ENCODE peak calls at places on chromosomes 4 and X, in seven cellular contexts. A, H, Y, U, T, J and E are unnamed samples.

GRCh38 chr4:7353046-7353790 is 81.5 kb downstream of the PSAPL1 start:
- DNase-seq in A (no peak), H (no peak), Y (no peak), U (no peak), T (no peak), J (no peak), E (no peak)

GRCh38 chr4:137572647-137573046 is 40.4 kb upstream of the PCDH18 start:
- DNase-seq in A (no peak), H (no peak), Y (no peak), U (no peak), T (no peak), J (no peak), E (no peak)

GRCh38 chr4:11650801-11651596 is 222.3 kb upstream of the HS3ST1 start:
- DNase-seq in A (peak; percentile 41), H (no peak), Y (no peak), U (peak; percentile 50), T (no peak), J (peak; percentile 96), E (peak; percentile 15)

GRCh38 chrX:106875151-106875550 is 28.0 kb downstream of the RIPPLY1 start:
- DNase-seq in A (no peak), H (no peak), Y (no peak), U (no peak), T (no peak), J (no peak), E (no peak)

GRCh38 chr4:40514409-40515025 is 115.1 kb downstream of the RBM47 start:
- DNase-seq in A (peak; percentile 39), H (no peak), Y (no peak), U (peak; percentile 55), T (no peak), J (no peak), E (peak; percentile 75)

GRCh38 chr4:115852767-115853091 is 739.3 kb upstream of the NDST4 start:
- DNase-seq in A (no peak), H (no peak), Y (no peak), U (no peak), T (no peak), J (no peak), E (no peak)

GRCh38 chr4:184359905-184360304 is 114.4 kb downstream of the IRF2 start:
- DNase-seq in A (no peak), H (no peak), Y (no peak), U (no peak), T (no peak), J (no peak), E (no peak)

GRCh38 chrX:386768-387575 is at the start of gene PPP2R3B:
- DNase-seq in A (peak; percentile 99), H (peak; percentile 100), Y (peak; percentile 99), U (peak; percentile 95), T (peak; percentile 99), J (peak; percentile 91), E (peak; percentile 99)

GRCh38 chr4:166924456-166924855 is 309.8 kb downstream of the SPOCK3 start:
- DNase-seq in A (peak; percentile 20), H (no peak), Y (no peak), U (peak; percentile 80), T (no peak), J (no peak), E (no peak)

DNA sequence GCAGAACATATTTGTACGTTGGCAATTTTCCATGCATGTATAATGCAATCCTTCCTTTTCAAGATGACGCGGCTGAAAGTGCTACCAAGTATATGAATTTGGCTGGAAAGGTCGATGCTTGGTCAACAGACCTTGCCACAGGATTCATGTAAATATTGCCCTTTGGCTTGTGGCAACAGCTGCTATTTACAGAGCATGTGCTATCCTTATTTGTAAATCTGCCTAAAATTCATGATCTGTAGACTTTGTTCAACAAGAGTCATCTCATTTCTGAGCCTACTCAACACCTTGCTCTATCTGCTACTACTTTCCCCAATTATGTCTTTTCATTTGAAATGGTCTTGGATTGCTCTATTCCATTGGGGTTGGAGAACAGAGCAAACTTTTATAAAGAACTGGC is 1.9 kb upstream of the SMARCA1 start:
- DNase-seq in A (peak; percentile 51), H (no peak), Y (no peak), U (peak; percentile 5), T (no peak), J (no peak), E (no peak)
- H3K4me1 ChIP-seq in A (peaks cover 28% of the 10 kb centered on the region), H (no peaks in the 10 kb centered on the region), Y (peaks cover 10% of the 10 kb centered on the region), U (no peaks in the 10 kb centered on the region), T (no peaks in the 10 kb centered on the region), J (peaks cover 7% of the 10 kb centered on the region), E (no peaks in the 10 kb centered on the region)

GRCh38 chr4:2484169-2484568 is 15.3 kb downstream of the RNF4 start:
- DNase-seq in A (no peak), H (no peak), Y (no peak), U (no peak), T (no peak), J (no peak), E (no peak)

GRCh38 chr4:2480649-2481048 is 11.7 kb downstream of the RNF4 start:
- DNase-seq in A (no peak), H (no peak), Y (no peak), U (no peak), T (no peak), J (no peak), E (no peak)

GRCh38 chr4:2483237-2483636 is 14.3 kb downstream of the RNF4 start:
- DNase-seq in A (no peak), H (no peak), Y (no peak), U (no peak), T (no peak), J (no peak), E (no peak)

GRCh38 chr4:2482693-2483092 is 13.8 kb downstream of the RNF4 start:
- DNase-seq in A (no peak), H (no peak), Y (peak; percentile 58), U (no peak), T (no peak), J (no peak), E (no peak)

GRCh38 chr4:2482192-2482591 is 13.3 kb downstream of the RNF4 start:
- DNase-seq in A (no peak), H (no peak), Y (no peak), U (no peak), T (no peak), J (no peak), E (no peak)
- H3K4me1 ChIP-seq in A (peaks cover 7% of the 10 kb centered on the region), H (peaks cover 81% of the 10 kb centered on the region), Y (peaks cover 99% of the 10 kb centered on the region), U (no peaks in the 10 kb centered on the region), T (peaks cover 30% of the 10 kb centered on the region), J (no peaks in the 10 kb centered on the region), E (peaks cover 47% of the 10 kb centered on the region)

DNA sequence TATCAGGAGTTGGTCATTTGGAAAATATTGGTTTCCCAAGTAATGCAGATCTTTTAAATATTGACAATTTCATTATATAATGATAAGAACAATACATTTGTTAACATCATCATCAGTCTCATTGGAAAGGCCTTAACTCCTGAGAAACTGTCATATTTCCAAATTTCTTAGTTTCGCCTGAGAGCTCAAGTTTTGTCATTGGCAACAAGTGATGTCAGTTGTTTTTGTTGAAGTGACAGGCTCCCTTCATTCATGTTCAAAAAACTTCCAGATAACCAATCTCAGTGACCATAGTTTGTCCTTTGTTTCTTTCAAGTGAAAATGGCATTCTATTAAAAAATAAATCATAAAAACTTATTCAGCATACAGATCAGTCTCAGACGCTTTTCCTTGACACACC is 71.8 kb downstream of the HMGB2 start:
- DNase-seq in A (no peak), H (no peak), Y (no peak), U (no peak), T (no peak), J (no peak), E (no peak)
- H3K4me1 ChIP-seq in A (peaks cover 11% of the 10 kb centered on the region), H (peaks cover 4% of the 10 kb centered on the region), Y (peaks cover 11% of the 10 kb centered on the region), U (no peaks in the 10 kb centered on the region), T (peaks cover 7% of the 10 kb centered on the region), J (no peaks in the 10 kb centered on the region), E (peaks cover 6% of the 10 kb centered on the region)

GRCh38 chr4:164876680-164877324 is at the start of gene APELA:
- DNase-seq in A (no peak), H (no peak), Y (no peak), U (peak; percentile 6), T (no peak), J (no peak), E (peak; percentile 57)
- H3K4me1 ChIP-seq in A (no peaks in the 10 kb centered on the region), H (no peaks in the 10 kb centered on the region), Y (no peaks in the 10 kb centered on the region), U (no peaks in the 10 kb centered on the region), T (no peaks in the 10 kb centered on the region), J (no peaks in the 10 kb centered on the region), E (peaks cover 24% of the 10 kb centered on the region)